ENCODE peak calls at places on chromosome 3, in seven cellular contexts. One of them, this sample, is unnamed.

GRCh38 chr3:168575750-168576149 is 480.0 kb upstream of the GOLIM4 start:
- DNase-seq in iPS DF 19.7: no peak
- DNase-seq in iris pigment epithelial cell: no peak
- DNase-seq in activated T-helper 9 cell treated with anti-CD3 and anti-CD28 coated beads, Interleukin-2, amount 50 U/mL, for 16 hours: no peak
- DNase-seq in progenitor cell of endocrine pancreas: no peak
- DNase-seq in stimulated activated CD4-positive, alpha-beta T cell treated with anti-CD3 and anti-CD28 coated beads, Interleukin-2, amount 100 ng/mL, for 48 hours: no peak
- DNase-seq in choroid plexus epithelial cell: no peak
- DNase-seq in this sample: no peak

GRCh38 chr3:45225465-45226205 is 452 bp downstream of the TMEM158 start:
- DNase-seq in choroid plexus epithelial cell: peak; percentile 46
- DNase-seq in progenitor cell of endocrine pancreas: no peak
- DNase-seq in iPS DF 19.7: no peak
- DNase-seq in stimulated activated CD4-positive, alpha-beta T cell treated with anti-CD3 and anti-CD28 coated beads, Interleukin-2, amount 100 ng/mL, for 48 hours: no peak
- DNase-seq in iris pigment epithelial cell: peak; percentile 46
- DNase-seq in activated T-helper 9 cell treated with anti-CD3 and anti-CD28 coated beads, Interleukin-2, amount 50 U/mL, for 16 hours: peak; percentile 24
- DNase-seq in this sample: peak; percentile 11

GRCh38 chr3:9302425-9303181 is 53.2 kb upstream of the SRGAP3 start:
- DNase-seq in activated T-helper 9 cell treated with anti-CD3 and anti-CD28 coated beads, Interleukin-2, amount 50 U/mL, for 16 hours: peak; percentile 61
- DNase-seq in progenitor cell of endocrine pancreas: peak; percentile 78
- DNase-seq in iris pigment epithelial cell: peak; percentile 72
- DNase-seq in choroid plexus epithelial cell: peak; percentile 87
- DNase-seq in stimulated activated CD4-positive, alpha-beta T cell treated with anti-CD3 and anti-CD28 coated beads, Interleukin-2, amount 100 ng/mL, for 48 hours: peak; percentile 68
- DNase-seq in iPS DF 19.7: peak; percentile 76
- DNase-seq in this sample: peak; percentile 94

GRCh38 chr3:2001306-2002108 is 97.2 kb upstream of the CNTN4 start:
- DNase-seq in iris pigment epithelial cell: no peak
- DNase-seq in choroid plexus epithelial cell: no peak
- DNase-seq in iPS DF 19.7: no peak
- DNase-seq in stimulated activated CD4-positive, alpha-beta T cell treated with anti-CD3 and anti-CD28 coated beads, Interleukin-2, amount 100 ng/mL, for 48 hours: no peak
- DNase-seq in activated T-helper 9 cell treated with anti-CD3 and anti-CD28 coated beads, Interleukin-2, amount 50 U/mL, for 16 hours: no peak
- DNase-seq in progenitor cell of endocrine pancreas: no peak
- DNase-seq in this sample: peak; percentile 21

GRCh38 chr3:171000281-171000680 is 26.2 kb downstream of the SLC2A2 start:
- DNase-seq in choroid plexus epithelial cell: no peak
- DNase-seq in activated T-helper 9 cell treated with anti-CD3 and anti-CD28 coated beads, Interleukin-2, amount 50 U/mL, for 16 hours: no peak
- DNase-seq in iris pigment epithelial cell: no peak
- DNase-seq in progenitor cell of endocrine pancreas: no peak
- DNase-seq in iPS DF 19.7: no peak
- DNase-seq in stimulated activated CD4-positive, alpha-beta T cell treated with anti-CD3 and anti-CD28 coated beads, Interleukin-2, amount 100 ng/mL, for 48 hours: no peak
- DNase-seq in this sample: no peak

GRCh38 chr3:156728267-156728985 is 54.0 kb downstream of the TIPARP start:
- DNase-seq in choroid plexus epithelial cell: no peak
- DNase-seq in progenitor cell of endocrine pancreas: no peak
- DNase-seq in iris pigment epithelial cell: no peak
- DNase-seq in activated T-helper 9 cell treated with anti-CD3 and anti-CD28 coated beads, Interleukin-2, amount 50 U/mL, for 16 hours: no peak
- DNase-seq in stimulated activated CD4-positive, alpha-beta T cell treated with anti-CD3 and anti-CD28 coated beads, Interleukin-2, amount 100 ng/mL, for 48 hours: no peak
- DNase-seq in iPS DF 19.7: no peak
- DNase-seq in this sample: no peak

GRCh38 chr3:182524711-182525401 is 268.4 kb upstream of the ATP11B start:
- DNase-seq in stimulated activated CD4-positive, alpha-beta T cell treated with anti-CD3 and anti-CD28 coated beads, Interleukin-2, amount 100 ng/mL, for 48 hours: no peak
- DNase-seq in choroid plexus epithelial cell: no peak
- DNase-seq in iPS DF 19.7: no peak
- DNase-seq in iris pigment epithelial cell: no peak
- DNase-seq in activated T-helper 9 cell treated with anti-CD3 and anti-CD28 coated beads, Interleukin-2, amount 50 U/mL, for 16 hours: no peak
- DNase-seq in progenitor cell of endocrine pancreas: no peak
- DNase-seq in this sample: no peak

GRCh38 chr3:94225176-94225742 is 162.4 kb downstream of the NSUN3 start:
- DNase-seq in iris pigment epithelial cell: no peak
- DNase-seq in activated T-helper 9 cell treated with anti-CD3 and anti-CD28 coated beads, Interleukin-2, amount 50 U/mL, for 16 hours: no peak
- DNase-seq in choroid plexus epithelial cell: peak; percentile 23
- DNase-seq in stimulated activated CD4-positive, alpha-beta T cell treated with anti-CD3 and anti-CD28 coated beads, Interleukin-2, amount 100 ng/mL, for 48 hours: no peak
- DNase-seq in progenitor cell of endocrine pancreas: no peak
- DNase-seq in iPS DF 19.7: no peak
- DNase-seq in this sample: no peak

GRCh38 chr3:23877324-23877980 is 39.3 kb downstream of the NKIRAS1 start:
- DNase-seq in choroid plexus epithelial cell: peak; percentile 84
- DNase-seq in progenitor cell of endocrine pancreas: no peak
- DNase-seq in iPS DF 19.7: no peak
- DNase-seq in iris pigment epithelial cell: peak; percentile 91
- DNase-seq in activated T-helper 9 cell treated with anti-CD3 and anti-CD28 coated beads, Interleukin-2, amount 50 U/mL, for 16 hours: no peak
- DNase-seq in stimulated activated CD4-positive, alpha-beta T cell treated with anti-CD3 and anti-CD28 coated beads, Interleukin-2, amount 100 ng/mL, for 48 hours: no peak
- DNase-seq in this sample: no peak

GRCh38 chr3:97389883-97390282 is 374.7 kb upstream of the ARL6 start:
- DNase-seq in progenitor cell of endocrine pancreas: no peak
- DNase-seq in stimulated activated CD4-positive, alpha-beta T cell treated with anti-CD3 and anti-CD28 coated beads, Interleukin-2, amount 100 ng/mL, for 48 hours: no peak
- DNase-seq in activated T-helper 9 cell treated with anti-CD3 and anti-CD28 coated beads, Interleukin-2, amount 50 U/mL, for 16 hours: no peak
- DNase-seq in iPS DF 19.7: no peak
- DNase-seq in iris pigment epithelial cell: no peak
- DNase-seq in choroid plexus epithelial cell: no peak
- DNase-seq in this sample: no peak

GRCh38 chr3:123046262-123046873 is 18.8 kb upstream of the SEMA5B start:
- DNase-seq in iPS DF 19.7: no peak
- DNase-seq in activated T-helper 9 cell treated with anti-CD3 and anti-CD28 coated beads, Interleukin-2, amount 50 U/mL, for 16 hours: no peak
- DNase-seq in stimulated activated CD4-positive, alpha-beta T cell treated with anti-CD3 and anti-CD28 coated beads, Interleukin-2, amount 100 ng/mL, for 48 hours: no peak
- DNase-seq in choroid plexus epithelial cell: no peak
- DNase-seq in iris pigment epithelial cell: no peak
- DNase-seq in progenitor cell of endocrine pancreas: no peak
- DNase-seq in this sample: no peak

GRCh38 chr3:51686512-51687215 is 15.6 kb downstream of the TEX264 start:
- DNase-seq in activated T-helper 9 cell treated with anti-CD3 and anti-CD28 coated beads, Interleukin-2, amount 50 U/mL, for 16 hours: peak; percentile 71
- DNase-seq in iPS DF 19.7: no peak
- DNase-seq in stimulated activated CD4-positive, alpha-beta T cell treated with anti-CD3 and anti-CD28 coated beads, Interleukin-2, amount 100 ng/mL, for 48 hours: peak; percentile 60
- DNase-seq in progenitor cell of endocrine pancreas: no peak
- DNase-seq in choroid plexus epithelial cell: peak; percentile 15
- DNase-seq in iris pigment epithelial cell: peak; percentile 34
- DNase-seq in this sample: no peak

GRCh38 chr3:54067060-54067459 is 55.3 kb upstream of the CACNA2D3 start:
- DNase-seq in iPS DF 19.7: no peak
- DNase-seq in stimulated activated CD4-positive, alpha-beta T cell treated with anti-CD3 and anti-CD28 coated beads, Interleukin-2, amount 100 ng/mL, for 48 hours: no peak
- DNase-seq in iris pigment epithelial cell: no peak
- DNase-seq in choroid plexus epithelial cell: no peak
- DNase-seq in activated T-helper 9 cell treated with anti-CD3 and anti-CD28 coated beads, Interleukin-2, amount 50 U/mL, for 16 hours: no peak
- DNase-seq in progenitor cell of endocrine pancreas: no peak
- DNase-seq in this sample: no peak

GRCh38 chr3:167380004-167380689 is at the start of gene ZBBX:
- DNase-seq in activated T-helper 9 cell treated with anti-CD3 and anti-CD28 coated beads, Interleukin-2, amount 50 U/mL, for 16 hours: peak; percentile 65
- DNase-seq in stimulated activated CD4-positive, alpha-beta T cell treated with anti-CD3 and anti-CD28 coated beads, Interleukin-2, amount 100 ng/mL, for 48 hours: peak; percentile 79
- DNase-seq in progenitor cell of endocrine pancreas: peak; percentile 92
- DNase-seq in iris pigment epithelial cell: peak; percentile 72
- DNase-seq in iPS DF 19.7: peak; percentile 82
- DNase-seq in choroid plexus epithelial cell: peak; percentile 85
- DNase-seq in this sample: peak; percentile 92

GRCh38 chr3:10927551-10927950 is 65.0 kb upstream of the SLC6A1 start:
- DNase-seq in iris pigment epithelial cell: no peak
- DNase-seq in choroid plexus epithelial cell: no peak
- DNase-seq in activated T-helper 9 cell treated with anti-CD3 and anti-CD28 coated beads, Interleukin-2, amount 50 U/mL, for 16 hours: no peak
- DNase-seq in stimulated activated CD4-positive, alpha-beta T cell treated with anti-CD3 and anti-CD28 coated beads, Interleukin-2, amount 100 ng/mL, for 48 hours: no peak
- DNase-seq in progenitor cell of endocrine pancreas: no peak
- DNase-seq in iPS DF 19.7: no peak
- DNase-seq in this sample: no peak